ENCODE peak calls at places on chromosomes 13 and 19, in six cellular contexts. W is frontal cortex, J is astrocyte of the spinal cord, V is amniotic epithelial cell, C is neuronal stem cell, M is H9. A is an unnamed sample.

GRCh38 chr19:46213156-46213555 is 16.4 kb upstream of the IGFL1 start:
- DNase-seq in W (no peak), J (no peak), V (no peak), C (no peak), M (no peak), A (no peak)

GRCh38 chr19:48501961-48502719 is 9.5 kb downstream of the LMTK3 start:
- DNase-seq in W (peak), J (no peak), V (peak), C (peak), M (peak), A (no peak)

GRCh38 chr19:7415163-7415856 is 66.6 kb downstream of the ARHGEF18 start:
- DNase-seq in W (no peak), J (peak), V (peak), C (no peak), M (no peak), A (peak)

GRCh38 chr19:17220207-17220758 is 5.1 kb downstream of the USE1 start:
- DNase-seq in W (no peak), J (peak), V (peak), C (no peak), M (no peak), A (peak)

GRCh38 chr13:107864543-107865460 is 350.5 kb downstream of the LIG4 start:
- DNase-seq in W (peak), J (peak), V (peak), C (peak), M (no peak), A (peak)

GRCh38 chr19:56978023-56978565 is 137.6 kb upstream of the PEG3 start:
- DNase-seq in W (no peak), J (no peak), V (no peak), C (no peak), M (no peak), A (no peak)

GRCh38 chr19:38869836-38870607 is 8.1 kb downstream of the RINL start:
- DNase-seq in W (peak), J (peak), V (peak), C (peak), M (peak), A (no peak)

GRCh38 chr13:35894636-35895035 is 236.5 kb downstream of the DCLK1 start:
- DNase-seq in W (no peak), J (no peak), V (no peak), C (no peak), M (no peak), A (no peak)

GRCh38 chr19:47026889-47027288 is 7.3 kb downstream of the NPAS1 start:
- DNase-seq in W (no peak), J (no peak), V (no peak), C (no peak), M (no peak), A (no peak)

GRCh38 chr19:28964500-28964899 is 248.5 kb downstream of the UQCRFS1 start:
- DNase-seq in W (no peak), J (no peak), V (no peak), C (no peak), M (no peak), A (no peak)

GRCh38 chr19:45824041-45824471 is 8.9 kb upstream of the RSPH6A start:
- DNase-seq in W (no peak), J (no peak), V (no peak), C (no peak), M (no peak), A (no peak)

GRCh38 chr13:76647550-76647949 is 238.7 kb downstream of the KCTD12 start:
- DNase-seq in W (no peak), J (no peak), V (no peak), C (no peak), M (no peak), A (no peak)

A was measured in astrocyte of the cerebellum.